ENCODE peak calls at places on chromosomes 13 and 19, in four cellular contexts. S is GM13977, E is B cell, B is AG04450. D is an unnamed sample.

GRCh38 chr13:98576963-98577822 is at the start of gene STK24:
- DNase-seq in S (peak), E (peak), B (peak), D (peak)

GRCh38 chr13:20525144-20525600 is 485 bp downstream of the CRYL1 start:
- DNase-seq in S (no peak), E (peak), B (no peak), D (peak)

GRCh38 chr19:5445667-5446066 is 9.6 kb upstream of the ZNRF4 start:
- DNase-seq in S (no peak), E (no peak), B (no peak), D (no peak)

GRCh38 chr13:45623516-45624090 is 8.1 kb upstream of the ERICH6B start:
- DNase-seq in S (peak), E (no peak), B (no peak), D (peak)

GRCh38 chr19:43078311-43078710 is 4.2 kb downstream of the PSG2 start:
- DNase-seq in S (no peak), E (no peak), B (peak), D (no peak)

GRCh38 chr13:98103942-98104880 is 38.7 kb upstream of the FARP1 start:
- DNase-seq in S (no peak), E (no peak), B (no peak), D (no peak)

GRCh38 chr13:33169273-33169980 is 116.1 kb downstream of the STARD13 start:
- DNase-seq in S (no peak), E (no peak), B (peak), D (no peak)

GRCh38 chr19:51971624-51972023 is 15.0 kb downstream of the ZNF350 start:
- DNase-seq in S (no peak), E (peak), B (no peak), D (no peak)

GRCh38 chr19:36805364-36805763 is 32.8 kb upstream of the ZNF850 start:
- DNase-seq in S (no peak), E (no peak), B (no peak), D (no peak)

GRCh38 chr19:50365434-50366306 is at the start of gene NAPSA:
- DNase-seq in S (no peak), E (no peak), B (no peak), D (no peak)

GRCh38 chr19:9705836-9706235 is 30.9 kb upstream of the ZNF562 start:
- DNase-seq in S (no peak), E (no peak), B (no peak), D (no peak)

GRCh38 chr19:13152854-13153626 is 2.8 kb downstream of the IER2 start:
- DNase-seq in S (peak), E (peak), B (peak), D (peak)

GRCh38 chr13:73715114-73715909 is 418.9 kb downstream of the KLF12 start:
- DNase-seq in S (peak), E (peak), B (no peak), D (peak)

GRCh38 chr19:31312004-31312403 is 37.2 kb downstream of the TSHZ3 start:
- DNase-seq in S (no peak), E (no peak), B (peak), D (no peak)

GRCh38 chr19:2035590-2035991 is 15.5 kb downstream of the MKNK2 start:
- DNase-seq in S (no peak), E (no peak), B (no peak), D (no peak)

GRCh38 chr13:79525458-79525857 is 44.5 kb downstream of the NDFIP2 start:
- DNase-seq in S (no peak), E (no peak), B (no peak), D (no peak)

GRCh38 chr19:39127812-39128510 is 2.4 kb downstream of the PAK4 start:
- DNase-seq in S (no peak), E (no peak), B (no peak), D (no peak)

GRCh38 chr19:18290250-18291018 is 9.0 kb upstream of the JUND start:
- DNase-seq in S (peak), E (peak), B (no peak), D (peak)

GRCh38 chr19:4089946-4090345 is 23.2 kb upstream of the ZBTB7A start:
- DNase-seq in S (no peak), E (no peak), B (no peak), D (no peak)

GRCh38 chr19:4089400-4089908 is 22.8 kb upstream of the ZBTB7A start:
- DNase-seq in S (peak), E (peak), B (no peak), D (peak)

GRCh38 chr19:4088065-4088679 is 21.5 kb upstream of the ZBTB7A start:
- DNase-seq in S (no peak), E (no peak), B (no peak), D (no peak)

GRCh38 chr19:4090351-4091220 is 23.9 kb upstream of the ZBTB7A start:
- DNase-seq in S (no peak), E (no peak), B (no peak), D (no peak)

DNA sequence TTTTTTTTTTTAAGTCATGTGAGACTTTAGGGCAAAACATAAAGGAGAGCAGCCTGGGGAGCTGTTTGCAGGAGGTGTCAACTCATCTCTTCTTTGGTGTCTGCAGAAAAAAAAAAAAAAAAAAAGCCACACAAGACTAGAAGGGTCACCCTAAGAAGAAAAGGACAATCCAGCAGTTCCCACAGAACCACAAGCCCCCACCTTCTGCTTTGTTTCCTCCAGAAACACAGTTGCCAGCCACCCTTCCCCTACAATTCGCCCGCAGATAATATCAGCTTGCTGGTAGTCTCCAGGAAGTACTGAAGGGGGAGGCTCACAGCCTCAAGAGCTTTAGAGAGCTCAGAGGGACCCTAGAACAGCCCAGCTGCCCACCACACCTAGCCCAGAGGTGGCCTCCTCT is 22.3 kb upstream of the ZBTB7A start:
- DNase-seq in S (peak), E (peak), B (no peak), D (peak)
- TF ChIP-seq CTCF in S (no peak), E (no peak), B (no peak), D (no peak)

GRCh38 chr13:81012031-81012430 is 671.1 kb upstream of the SPRY2 start:
- DNase-seq in S (no peak), E (no peak), B (no peak), D (no peak)
- TF ChIP-seq CTCF in S (no peak), E (no peak), B (no peak), D (no peak)

DNA sequence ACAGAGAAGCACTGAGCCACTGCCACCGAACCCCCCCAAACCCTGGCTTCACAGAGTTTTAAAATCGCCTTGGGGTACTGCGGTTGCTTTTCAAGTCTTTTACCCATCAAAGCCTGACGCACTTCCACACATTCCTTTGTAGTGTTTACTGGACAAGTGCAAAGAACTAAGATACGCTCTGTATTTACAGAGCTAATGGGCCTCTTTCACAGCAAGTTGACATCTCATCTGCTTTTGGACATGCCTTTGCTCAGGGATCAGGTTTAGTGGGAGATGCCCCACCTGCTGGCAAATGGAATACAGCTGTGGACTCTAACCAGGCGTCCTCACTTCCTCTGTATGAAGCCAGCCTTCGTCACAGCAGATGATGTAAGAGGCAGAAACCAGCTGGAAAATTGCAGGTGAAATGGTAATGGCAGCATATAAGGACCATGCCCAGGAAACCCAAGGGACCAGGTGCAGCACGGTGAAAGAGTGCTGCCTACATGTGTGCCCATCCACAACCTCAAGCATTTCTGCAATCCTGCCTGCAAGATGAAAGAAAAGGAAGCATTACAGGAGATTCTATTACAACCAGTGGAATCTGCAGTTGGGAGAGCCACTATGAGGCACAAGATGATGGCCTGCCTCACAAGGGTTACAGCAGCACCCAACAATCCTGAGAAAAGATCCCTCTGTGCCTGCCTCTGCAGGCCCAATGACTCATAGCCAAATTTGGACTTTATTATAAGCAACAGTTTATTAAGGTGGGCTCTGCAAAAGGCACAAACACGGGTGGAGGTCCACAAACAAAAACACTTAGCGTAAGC is 34.7 kb downstream of the BRD4 start:
- DNase-seq in S (no peak), E (no peak), B (peak), D (no peak)
- TF ChIP-seq CTCF in S (no peak), E (no peak), B (no peak), D (no peak)

GRCh38 chr19:572891-573825 is 762 bp downstream of the BSG start:
- DNase-seq in S (peak), E (peak), B (no peak), D (no peak)
- TF ChIP-seq CTCF in S (no peak), E (no peak), B (no peak), D (no peak)

GRCh38 chr13:107678075-107678689 is 537.2 kb downstream of the LIG4 start:
- DNase-seq in S (no peak), E (no peak), B (peak), D (no peak)
- TF ChIP-seq CTCF in S (no peak), E (no peak), B (peak), D (no peak)

GRCh38 chr13:52447815-52448552 is 2.5 kb downstream of the VPS36 start:
- DNase-seq in S (no peak), E (no peak), B (no peak), D (no peak)

GRCh38 chr13:52449323-52450011 is 967 bp downstream of the VPS36 start:
- DNase-seq in S (no peak), E (no peak), B (no peak), D (no peak)

GRCh38 chr13:52450012-52450792 is at the start of gene VPS36:
- DNase-seq in S (peak), E (peak), B (peak), D (peak)

GRCh38 chr13:52452470-52452869 is 2.0 kb upstream of the VPS36 start:
- DNase-seq in S (no peak), E (no peak), B (no peak), D (no peak)

GRCh38 chr13:52450793-52451116 is 321 bp upstream of the VPS36 start:
- DNase-seq in S (no peak), E (no peak), B (no peak), D (no peak)
- TF ChIP-seq CTCF in S (no peak), E (peak), B (no peak), D (no peak)

DNA sequence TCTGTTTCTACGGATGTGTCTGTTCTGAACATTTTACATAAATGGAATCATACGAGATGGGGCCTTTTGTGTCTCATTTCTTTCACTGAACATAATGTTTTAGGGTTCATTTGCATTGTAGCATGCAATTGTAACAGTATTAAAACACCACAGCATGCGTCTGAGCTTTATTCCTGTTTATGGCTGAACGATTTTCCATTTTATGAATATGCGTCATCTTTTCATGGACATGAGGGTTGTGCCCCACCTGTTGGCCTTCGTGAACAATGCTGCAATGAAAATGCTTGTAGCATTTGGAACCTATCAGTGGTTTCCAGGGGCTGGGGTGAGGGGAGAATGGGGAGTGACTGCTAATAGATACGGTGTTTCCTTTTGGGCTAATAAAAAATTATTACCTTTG is 5.1 kb downstream of the OR10H1 start:
- DNase-seq in S (no peak), E (no peak), B (no peak), D (no peak)
- TF ChIP-seq CTCF in S (no peak), E (no peak), B (no peak), D (no peak)

DNA sequence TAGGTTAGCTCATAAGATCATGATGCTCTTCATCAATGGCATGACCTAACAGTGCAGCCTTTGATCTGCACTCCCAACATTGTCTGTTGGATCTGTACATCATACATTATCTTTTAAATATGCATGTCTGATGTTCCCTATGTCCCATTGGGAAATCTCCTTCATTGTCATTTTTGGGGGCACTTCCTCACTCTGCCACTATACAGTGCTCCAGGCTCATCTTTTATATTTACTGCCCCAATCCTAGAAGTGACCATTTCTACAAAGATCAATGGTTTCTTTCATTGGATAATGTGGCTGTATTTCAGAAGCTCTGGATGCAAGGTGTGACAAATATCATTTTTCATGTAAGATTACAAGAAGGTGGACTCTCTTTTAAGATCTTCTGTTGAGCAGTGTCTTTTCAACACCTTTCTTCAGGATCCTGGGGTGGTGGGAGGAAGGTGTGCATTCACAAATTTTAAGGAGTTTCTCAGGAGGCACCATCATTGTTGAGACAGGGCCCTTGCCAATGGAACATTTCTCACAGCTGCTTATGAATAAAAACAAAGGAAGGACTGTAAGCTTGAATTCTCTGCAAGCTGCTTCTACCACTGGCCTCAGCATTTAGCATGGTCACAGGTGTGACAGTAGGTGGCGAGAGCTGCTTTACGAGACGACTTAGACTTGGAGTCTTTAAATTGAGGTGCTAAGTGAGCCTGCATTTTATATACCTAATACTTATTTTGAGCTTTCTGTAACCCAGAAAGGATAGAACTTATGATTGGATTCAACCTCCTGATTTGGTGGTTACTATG is 403.0 kb downstream of the LMO7 start:
- DNase-seq in S (no peak), E (no peak), B (no peak), D (no peak)
- TF ChIP-seq CTCF in S (peak), E (no peak), B (no peak), D (no peak)